ENCODE peak calls at places on chromosomes 2 and 18, in eight cellular contexts. V, T, X, R, P, N, C and D are unnamed samples.

GRCh38 chr2:232042911-232043564 is 81.5 kb downstream of the DIS3L2 start:
- DNase-seq in V (no peak), T (peak), X (no peak), R (peak), P (no peak), N (no peak), C (no peak), D (no peak)

GRCh38 chr2:62089658-62090057 is 106.3 kb upstream of the B3GNT2 start:
- DNase-seq in V (no peak), T (no peak), X (no peak), R (no peak), P (no peak), N (no peak), C (no peak), D (no peak)

GRCh38 chr2:27966466-27966865 is 75.9 kb downstream of the BABAM2 start:
- DNase-seq in V (no peak), T (no peak), X (no peak), R (peak), P (no peak), N (no peak), C (no peak), D (no peak)

GRCh38 chr2:154698789-154699559 is 479 bp downstream of the KCNJ3 start:
- DNase-seq in V (peak), T (peak), X (no peak), R (no peak), P (peak), N (no peak), C (no peak), D (no peak)

GRCh38 chr2:26542676-26543505 is 65.0 kb upstream of the OTOF start:
- DNase-seq in V (peak), T (peak), X (no peak), R (no peak), P (peak), N (no peak), C (no peak), D (no peak)

GRCh38 chr2:6103949-6104348 is 411.8 kb downstream of the SOX11 start:
- DNase-seq in V (no peak), T (peak), X (no peak), R (no peak), P (no peak), N (no peak), C (no peak), D (peak)

GRCh38 chr2:224086226-224086911 is 47.3 kb upstream of the SERPINE2 start:
- DNase-seq in V (no peak), T (peak), X (no peak), R (peak), P (no peak), N (no peak), C (no peak), D (no peak)

GRCh38 chr2:157181234-157181633 is 76.3 kb upstream of the GALNT5 start:
- DNase-seq in V (no peak), T (no peak), X (no peak), R (no peak), P (no peak), N (no peak), C (no peak), D (no peak)

GRCh38 chr2:48906640-48907039 is 151.1 kb upstream of the LHCGR start:
- DNase-seq in V (no peak), T (no peak), X (no peak), R (no peak), P (no peak), N (no peak), C (no peak), D (no peak)

GRCh38 chr2:27085062-27085669 is 1.4 kb upstream of the KHK start:
- DNase-seq in V (no peak), T (no peak), X (no peak), R (no peak), P (no peak), N (no peak), C (no peak), D (no peak)

GRCh38 chr2:54577944-54578667 is 122.0 kb downstream of the SPTBN1 start:
- DNase-seq in V (no peak), T (no peak), X (no peak), R (no peak), P (no peak), N (no peak), C (no peak), D (no peak)

GRCh38 chr2:189300917-189301316 is 121.4 kb upstream of the COL5A2 start:
- DNase-seq in V (no peak), T (no peak), X (no peak), R (no peak), P (no peak), N (no peak), C (no peak), D (no peak)

GRCh38 chr2:132416080-132416911 is at the start of gene GPR39:
- DNase-seq in V (peak), T (peak), X (no peak), R (peak), P (peak), N (peak), C (peak), D (peak)

GRCh38 chr18:54647176-54647575 is 56.1 kb downstream of the DYNAP start:
- DNase-seq in V (no peak), T (peak), X (no peak), R (peak), P (no peak), N (no peak), C (no peak), D (peak)

GRCh38 chr2:101850450-101850849 is 141.3 kb upstream of the IL1R2 start:
- DNase-seq in V (no peak), T (no peak), X (no peak), R (no peak), P (no peak), N (no peak), C (no peak), D (no peak)

GRCh38 chr2:166156985-166157490 is 29.2 kb upstream of the SCN1A start:
- DNase-seq in V (no peak), T (no peak), X (no peak), R (no peak), P (no peak), N (no peak), C (no peak), D (no peak)

GRCh38 chr2:237968048-237968862 is 1.4 kb downstream of the UBE2F start:
- DNase-seq in V (peak), T (peak), X (no peak), R (no peak), P (peak), N (no peak), C (no peak), D (no peak)